ENCODE peak calls at places on chromosome 14, in nine cellular contexts. R is stomach, B is tibial artery, V is left lung, U is A549, Z is psoas muscle, F is astrocyte, X is fibroblast of lung, E is body of pancreas. C is an unnamed sample. For H3K9me3, the result is how much of the 10 kb centered on the place peaks cover.

GRCh38 chr14:43765474-43765873 is 741.6 kb downstream of the FSCB start:
- DNase-seq in V (no peak), F (no peak), E (no peak), Z (no peak), X (no peak), U (no peak), R (no peak), B (no peak), C (no peak)

GRCh38 chr14:104678346-104678745 is 11.1 kb upstream of the INF2 start:
- DNase-seq in Z (no peak), X (peak), R (no peak), F (no peak), U (no peak), V (peak), B (no peak), E (no peak), C (no peak)

GRCh38 chr14:85319998-85320397 is 209.9 kb upstream of the FLRT2 start:
- DNase-seq in X (peak), U (no peak), F (peak), R (no peak), V (no peak), B (no peak), Z (no peak), E (no peak), C (no peak)

GRCh38 chr14:50031534-50032313 is 84.6 kb downstream of the VCPKMT start:
- DNase-seq in X (peak), Z (no peak), F (peak), B (peak), R (no peak), U (no peak), E (no peak), V (no peak), C (no peak)

GRCh38 chr14:23061995-23062394 is 4.7 kb upstream of the CDH24 start:
- DNase-seq in R (peak), V (no peak), F (peak), B (peak), U (peak), E (peak), Z (peak), X (peak), C (no peak)

GRCh38 chr14:89331398-89331797 is 85.6 kb downstream of the FOXN3 start:
- DNase-seq in V (no peak), R (no peak), X (no peak), F (no peak), Z (no peak), B (no peak), U (no peak), E (no peak), C (no peak)

GRCh38 chr14:96730386-96730785 is 66.8 kb upstream of the VRK1 start:
- DNase-seq in X (no peak), E (no peak), F (no peak), Z (no peak), U (no peak), V (no peak), R (no peak), B (no peak), C (no peak)

GRCh38 chr14:94003397-94003796 is 6.3 kb downstream of the CCDC197 start:
- DNase-seq in U (no peak), V (no peak), R (no peak), E (no peak), X (no peak), F (no peak), B (no peak), Z (no peak), C (no peak)

GRCh38 chr14:104303705-104304425 is 165.5 kb downstream of the KIF26A start:
- DNase-seq in X (no peak), E (no peak), B (no peak), F (no peak), Z (no peak), V (peak), U (no peak), R (no peak), C (no peak)

GRCh38 chr14:21069388-21070082 is 569 bp upstream of the ARHGEF40 start:
- DNase-seq in Z (peak), R (no peak), B (peak), E (peak), F (peak), V (peak), U (peak), X (peak), C (peak)

GRCh38 chr14:77867476-77867875 is 67.6 kb downstream of the ADCK1 start:
- DNase-seq in X (no peak), F (no peak), R (no peak), Z (no peak), V (no peak), B (no peak), E (no peak), U (no peak), C (no peak)

GRCh38 chr14:89625208-89625987 is 208.4 kb upstream of the FOXN3 start:
- DNase-seq in F (peak), Z (peak), U (no peak), E (no peak), V (no peak), R (no peak), B (no peak), X (peak), C (no peak)

GRCh38 chr14:92936085-92936484 is 13.1 kb downstream of the CHGA start:
- DNase-seq in V (peak), R (no peak), Z (no peak), X (no peak), E (no peak), U (no peak), F (no peak), B (no peak), C (no peak)

GRCh38 chr14:68986926-68987652 is 8.0 kb upstream of the ACTN1 start:
- DNase-seq in F (no peak), U (no peak), B (no peak), Z (no peak), X (no peak), R (no peak), E (no peak), V (no peak), C (no peak)

GRCh38 chr14:23483216-23483854 is 13.8 kb downstream of the NGDN start:
- DNase-seq in X (peak), E (no peak), R (no peak), F (no peak), Z (no peak), V (no peak), U (peak), B (no peak), C (no peak)

GRCh38 chr14:92481811-92482559 is 31.6 kb upstream of the RIN3 start:
- DNase-seq in V (no peak), U (no peak), E (no peak), F (no peak), Z (no peak), B (no peak), R (no peak), X (no peak), C (no peak)

GRCh38 chr14:69241577-69241976 is 18.4 kb upstream of the GALNT16 start:
- DNase-seq in V (no peak), U (no peak), B (no peak), R (no peak), X (no peak), Z (no peak), E (no peak), F (no peak), C (no peak)

GRCh38 chr14:38080696-38081095 is 127.0 kb upstream of the SSTR1 start:
- DNase-seq in B (no peak), R (no peak), F (no peak), E (no peak), V (no peak), U (no peak), Z (no peak), X (no peak), C (no peak)

GRCh38 chr14:95784137-95784536 is 70.2 kb upstream of the TCL1A start:
- DNase-seq in B (no peak), X (peak), F (peak), R (no peak), Z (no peak), V (no peak), U (no peak), E (peak), C (no peak)

GRCh38 chr14:55603401-55603953 is 23.5 kb downstream of the KTN1 start:
- DNase-seq in Z (no peak), V (no peak), U (no peak), R (no peak), F (no peak), B (no peak), E (no peak), X (no peak), C (no peak)

GRCh38 chr14:79166171-79166570 is 996.0 kb downstream of the NRXN3 start:
- DNase-seq in F (no peak), U (no peak), B (no peak), X (no peak), E (no peak), R (no peak), Z (no peak), V (no peak), C (no peak)
- H3K9me3 ChIP-seq in F (under half), U (under half), B (under half), X (under half), E (under half), R (under half), Z (under half), V (under half), C (under half)

GRCh38 chr14:81859071-81859470 is 325.4 kb upstream of the SEL1L start:
- DNase-seq in U (no peak), F (no peak), X (no peak), V (no peak), Z (no peak), E (no peak), B (no peak), R (no peak), C (no peak)
- H3K9me3 ChIP-seq in U (under half), F (under half), X (under half), V (under half), Z (under half), E (under half), B (under half), R (under half), C (under half)

GRCh38 chr14:106204063-106204462 is 677.7 kb downstream of the TMEM121 start:
- DNase-seq in B (no peak), F (no peak), U (no peak), R (no peak), E (no peak), V (no peak), X (no peak), Z (no peak), C (no peak)

GRCh38 chr14:106210650-106211049 is 684.3 kb downstream of the TMEM121 start:
- DNase-seq in E (no peak), V (no peak), F (no peak), B (no peak), X (no peak), U (no peak), R (no peak), Z (no peak), C (no peak)

GRCh38 chr14:106208794-106209193 is 682.4 kb downstream of the TMEM121 start:
- DNase-seq in Z (no peak), U (no peak), R (no peak), V (no peak), X (no peak), B (no peak), E (no peak), F (no peak), C (no peak)

GRCh38 chr14:106209745-106210144 is 683.4 kb downstream of the TMEM121 start:
- DNase-seq in V (no peak), E (no peak), B (no peak), R (no peak), Z (no peak), X (no peak), F (no peak), U (no peak), C (peak)

GRCh38 chr14:106207316-106207715 is 680.9 kb downstream of the TMEM121 start:
- DNase-seq in Z (no peak), V (no peak), F (no peak), R (no peak), X (no peak), E (no peak), B (no peak), U (no peak), C (no peak)
- H3K9me3 ChIP-seq in Z (under half), V (under half), F (under half), R (under half), X (under half), E (under half), B (under half), U (under half), C (under half)

GRCh38 chr14:106044515-106044914 is 518.1 kb downstream of the TMEM121 start:
- DNase-seq in V (no peak), Z (no peak), B (no peak), X (no peak), F (no peak), U (no peak), R (no peak), E (no peak), C (no peak)
- H3K9me3 ChIP-seq in V (under half), Z (under half), B (under half), X (under half), F (under half), U (under half), R (under half), E (under half), C (under half)

DNA sequence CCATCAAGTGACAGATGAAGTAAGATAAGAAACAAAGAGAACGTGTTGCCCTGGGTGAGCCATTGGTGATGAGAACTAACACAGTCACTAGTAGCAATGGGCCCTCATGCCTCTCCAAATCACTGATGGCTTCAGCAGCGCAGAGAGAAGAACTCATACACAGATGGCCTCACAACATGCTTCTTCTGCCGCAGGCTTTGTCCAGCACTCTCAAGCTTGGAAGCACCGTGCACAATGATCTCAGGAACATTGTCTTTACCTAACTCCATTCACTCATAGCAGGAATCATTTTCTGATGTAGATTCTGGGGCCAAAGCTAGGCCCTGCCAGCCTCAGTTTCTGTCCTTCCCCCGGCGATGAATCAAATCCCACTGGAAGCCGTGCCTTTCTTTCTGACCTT is 252.8 kb downstream of the DPF3 start:
- DNase-seq in F (no peak), Z (no peak), R (no peak), E (no peak), X (no peak), U (no peak), V (no peak), B (no peak), C (no peak)
- H3K9me3 ChIP-seq in F (under half), Z (under half), R (under half), E (under half), X (under half), U (under half), V (under half), B (under half), C (under half)

DNA sequence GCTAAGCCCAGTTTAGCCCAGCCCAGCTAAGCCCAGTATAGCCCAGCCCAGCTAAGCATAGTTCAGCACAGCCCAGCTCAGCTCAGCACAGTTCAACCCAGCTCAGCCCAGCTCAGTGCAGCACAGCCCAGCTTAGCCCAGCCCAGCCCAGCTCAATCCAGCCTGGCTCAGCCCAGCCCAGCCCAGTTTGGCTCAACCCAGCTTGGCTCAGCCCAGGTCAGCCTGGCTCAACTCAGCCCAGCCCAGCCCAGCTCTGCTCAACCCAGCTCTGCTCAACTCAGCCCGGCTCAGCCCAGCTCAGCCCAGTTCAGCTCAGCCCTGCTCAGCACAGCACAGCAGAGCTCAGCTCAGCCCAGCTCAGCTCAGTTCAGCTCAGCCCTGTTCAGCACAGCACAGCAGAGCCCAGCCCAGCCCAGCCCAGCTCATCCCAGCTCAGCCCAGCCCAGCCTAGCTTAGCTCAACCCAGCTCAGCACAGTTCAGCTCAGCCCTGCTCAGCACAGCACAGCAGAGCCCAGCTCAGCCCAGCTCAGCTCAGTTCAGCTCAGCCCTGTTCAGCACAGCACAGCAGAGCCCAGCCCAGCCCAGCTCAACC is 330.9 kb downstream of the TMEM121 start:
- DNase-seq in X (no peak), F (no peak), R (no peak), Z (no peak), E (no peak), V (peak), B (no peak), U (no peak), C (peak)
- H3K9me3 ChIP-seq in X (under half), F (under half), R (under half), Z (under half), E (under half), V (under half), B (under half), U (under half), C (under half)

GRCh38 chr14:105851716-105852377 is 325.5 kb downstream of the TMEM121 start:
- DNase-seq in F (no peak), B (peak), V (peak), R (no peak), X (no peak), U (no peak), Z (no peak), E (no peak), C (no peak)
- H3K9me3 ChIP-seq in F (under half), B (under half), V (under half), R (under half), X (under half), U (under half), Z (under half), E (under half), C (under half)

GRCh38 chr14:106556665-106557289 is 1030.4 kb downstream of the TMEM121 start:
- DNase-seq in Z (peak), U (no peak), V (peak), E (peak), R (peak), X (no peak), F (no peak), B (no peak), C (peak)
- H3K9me3 ChIP-seq in Z (under half), U (under half), V (under half), E (under half), R (under half), X (under half), F (under half), B (under half), C (under half)

DNA sequence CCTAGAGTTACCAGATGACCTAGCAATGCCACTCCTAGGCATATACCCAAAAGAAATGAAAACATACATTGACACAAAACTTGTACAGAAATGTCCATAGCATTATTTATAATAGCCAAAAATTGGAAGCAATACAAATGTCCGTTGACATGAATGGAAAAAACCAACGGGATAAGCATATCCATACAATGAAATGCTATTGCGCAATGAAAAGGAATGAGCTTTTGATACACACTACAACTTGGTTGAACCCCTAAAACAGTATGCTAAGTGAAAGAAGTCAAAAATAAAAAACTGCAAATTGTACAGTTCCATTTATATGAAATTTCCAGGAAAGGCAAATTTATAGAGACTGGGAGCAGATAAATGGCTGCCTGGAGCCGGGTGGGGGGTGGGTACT is 90.6 kb upstream of the G2E3 start:
- DNase-seq in Z (no peak), U (no peak), E (no peak), V (no peak), B (no peak), X (no peak), R (no peak), F (no peak), C (no peak)
- H3K9me3 ChIP-seq in Z (under half), U (under half), E (under half), V (under half), B (under half), X (under half), R (under half), F (under half), C (under half)

C was measured in T-helper 17 cell.